ENCODE peak calls at places on chromosomes 3 and 15, in ten cellular contexts. Y is BE2C, Q is AG04450, L is SJSA1, I is kidney, D is lower lobe of right lung, G is esophagus muscularis mucosa, E is stomach, Z is retinal pigment epithelial cell, F is choroid plexus epithelial cell. S is an unnamed sample.

GRCh38 chr3:134708025-134708597 is 57.3 kb upstream of the KY start:
- DNase-seq in Q (no peak), L (peak), D (no peak), F (no peak), E (no peak), G (peak), Y (peak), I (no peak), Z (no peak), S (no peak)

GRCh38 chr3:40771112-40771511 is 246.4 kb downstream of the ZNF621 start:
- DNase-seq in E (no peak), Y (no peak), Z (no peak), F (no peak), L (no peak), D (no peak), I (no peak), G (no peak), Q (no peak), S (no peak)

GRCh38 chr3:134334901-134335280 is 39.4 kb downstream of the AMOTL2 start:
- DNase-seq in G (no peak), L (no peak), F (no peak), E (no peak), Q (no peak), I (no peak), Y (no peak), D (no peak), Z (no peak), S (no peak)

GRCh38 chr3:64329037-64329436 is 103.8 kb upstream of the PRICKLE2 start:
- DNase-seq in Q (no peak), G (peak), Y (no peak), E (no peak), L (no peak), Z (no peak), D (no peak), I (no peak), F (no peak), S (no peak)

GRCh38 chr15:34693053-34693744 is 61.6 kb downstream of the GJD2 start:
- DNase-seq in D (no peak), F (peak), Y (no peak), G (no peak), Z (no peak), L (no peak), Q (no peak), E (no peak), I (no peak), S (peak)

GRCh38 chr3:14505803-14506500 is 34.2 kb downstream of the GRIP2 start:
- DNase-seq in F (no peak), I (peak), D (no peak), Y (no peak), Q (no peak), L (no peak), E (no peak), G (no peak), Z (no peak), S (no peak)

GRCh38 chr3:123449986-123450474 is 1.1 kb upstream of the ADCY5 start:
- DNase-seq in F (no peak), D (no peak), L (no peak), G (no peak), I (peak), E (no peak), Z (no peak), Q (no peak), Y (peak), S (peak)

GRCh38 chr3:123773681-123774431 is 110.3 kb downstream of the MYLK start:
- DNase-seq in Q (peak), D (no peak), L (no peak), Y (peak), F (no peak), G (peak), I (no peak), E (no peak), Z (no peak), S (peak)

GRCh38 chr3:156360992-156361391 is 193.9 kb downstream of the SSR3 start:
- DNase-seq in F (no peak), I (no peak), Q (no peak), L (no peak), Z (no peak), E (no peak), D (no peak), G (no peak), Y (peak), S (no peak)

GRCh38 chr15:70362350-70362749 is 264.6 kb upstream of the TLE3 start:
- DNase-seq in E (no peak), D (no peak), Z (no peak), F (no peak), I (no peak), G (no peak), Y (no peak), L (no peak), Q (no peak), S (no peak)

GRCh38 chr15:94655249-94655648 is 423.9 kb downstream of the MCTP2 start:
- DNase-seq in I (no peak), Q (no peak), Z (no peak), G (peak), Y (no peak), F (no peak), L (no peak), E (no peak), D (no peak), S (no peak)

GRCh38 chr15:28919201-28919627 is 33.4 kb downstream of the APBA2 start:
- DNase-seq in Z (no peak), I (no peak), D (peak), Y (no peak), Q (no peak), E (no peak), G (no peak), F (no peak), L (no peak), S (no peak)

GRCh38 chr15:62165793-62166380 is 802 bp upstream of the C2CD4B start:
- DNase-seq in F (peak), I (no peak), D (no peak), G (no peak), Y (no peak), Q (no peak), E (no peak), Z (no peak), L (no peak), S (no peak)

GRCh38 chr15:29133321-29133720 is 136.3 kb downstream of the NSMCE3 start:
- DNase-seq in G (no peak), Z (no peak), I (peak), Q (no peak), D (no peak), E (no peak), L (no peak), Y (no peak), F (no peak), S (no peak)

GRCh38 chr3:114389156-114389555 is 95.3 kb downstream of the TIGIT start:
- DNase-seq in Y (no peak), F (no peak), Z (no peak), L (no peak), I (no peak), E (no peak), G (no peak), D (no peak), Q (no peak), S (no peak)

GRCh38 chr3:126342211-126342610 is 15.0 kb downstream of the KLF15 start:
- DNase-seq in E (no peak), L (no peak), I (peak), F (no peak), Z (no peak), Y (no peak), D (peak), Q (no peak), G (no peak), S (no peak)

GRCh38 chr3:183317886-183318845 is 65.1 kb downstream of the B3GNT5 start:
- DNase-seq in L (peak), Y (no peak), Q (no peak), G (no peak), D (no peak), E (no peak), F (peak), I (no peak), Z (no peak), S (peak)

GRCh38 chr15:51771773-51772172 is 20.4 kb downstream of the TMOD2 start:
- DNase-seq in F (no peak), Q (no peak), D (no peak), E (no peak), G (no peak), I (no peak), Y (no peak), L (no peak), Z (no peak), S (no peak)

GRCh38 chr3:99172736-99173657 is 271.5 kb upstream of the DCBLD2 start:
- DNase-seq in Q (peak), Y (peak), D (no peak), L (peak), E (peak), G (no peak), I (peak), Z (peak), F (peak), S (peak)

GRCh38 chr15:69810441-69811071 is 287.2 kb downstream of the TLE3 start:
- DNase-seq in Z (peak), F (peak), Q (no peak), G (no peak), E (no peak), L (no peak), D (no peak), I (no peak), Y (no peak), S (no peak)

GRCh38 chr15:67736810-67737209 is 88.5 kb upstream of the SKOR1 start:
- DNase-seq in I (no peak), F (no peak), G (no peak), D (no peak), Z (no peak), Y (no peak), Q (no peak), E (no peak), L (no peak), S (no peak)

GRCh38 chr15:73957276-73957675 is 31.0 kb downstream of the LOXL1 start:
- DNase-seq in E (no peak), D (no peak), L (no peak), G (no peak), F (no peak), I (peak), Z (no peak), Y (no peak), Q (no peak), S (no peak)

GRCh38 chr3:129161860-129162271 is 1.0 kb upstream of the ISY1 start:
- DNase-seq in G (no peak), Y (no peak), F (peak), D (no peak), I (no peak), L (no peak), E (no peak), Q (no peak), Z (no peak), S (peak)

GRCh38 chr15:62775932-62776331 is 266.6 kb upstream of the TPM1 start:
- DNase-seq in D (no peak), E (no peak), Y (no peak), L (no peak), F (no peak), Q (no peak), G (no peak), I (no peak), Z (no peak), S (no peak)

GRCh38 chr15:62392411-62392810 is 227.3 kb upstream of the C2CD4B start:
- DNase-seq in G (no peak), L (no peak), D (no peak), Q (no peak), F (peak), E (no peak), Z (no peak), I (no peak), Y (peak), S (peak)

GRCh38 chr15:70447927-70448698 is 315.2 kb downstream of the UACA start:
- DNase-seq in Q (no peak), L (no peak), E (peak), F (no peak), I (peak), Y (peak), Z (no peak), D (peak), G (no peak), S (peak)

GRCh38 chr3:120153294-120153693 is 59.0 kb upstream of the GSK3B start:
- DNase-seq in G (no peak), E (no peak), Z (peak), F (peak), D (no peak), I (no peak), Q (no peak), L (peak), Y (no peak), S (peak)

GRCh38 chr3:65539620-65540019 is 499.1 kb downstream of the MAGI1 start:
- DNase-seq in I (no peak), Q (no peak), F (no peak), G (no peak), E (no peak), D (no peak), Z (no peak), L (no peak), Y (no peak), S (no peak)
- H3K4me3 ChIP-seq in I (no peak), Q (no peak), F (no peak), G (no peak), E (no peak), D (no peak), Z (no peak), L (no peak), Y (no peak), S (no peak)

GRCh38 chr3:47412453-47412756 is 31.6 kb downstream of the PTPN23 start:
- DNase-seq in I (no peak), Y (no peak), E (no peak), Q (no peak), L (no peak), F (no peak), Z (no peak), G (no peak), D (no peak), S (no peak)

GRCh38 chr3:47409688-47410416 is 29.0 kb downstream of the PTPN23 start:
- DNase-seq in Y (no peak), G (no peak), Z (no peak), E (no peak), I (no peak), Q (no peak), L (no peak), F (no peak), D (no peak), S (no peak)

GRCh38 chr3:47411696-47412452 is 31.1 kb downstream of the PTPN23 start:
- DNase-seq in L (no peak), Q (no peak), D (no peak), Z (no peak), E (no peak), I (peak), Y (no peak), G (no peak), F (no peak), S (no peak)

GRCh38 chr3:47410417-47410720 is 29.5 kb downstream of the PTPN23 start:
- DNase-seq in E (no peak), I (no peak), F (no peak), D (no peak), L (no peak), Q (no peak), Z (no peak), Y (no peak), G (no peak), S (no peak)

DNA sequence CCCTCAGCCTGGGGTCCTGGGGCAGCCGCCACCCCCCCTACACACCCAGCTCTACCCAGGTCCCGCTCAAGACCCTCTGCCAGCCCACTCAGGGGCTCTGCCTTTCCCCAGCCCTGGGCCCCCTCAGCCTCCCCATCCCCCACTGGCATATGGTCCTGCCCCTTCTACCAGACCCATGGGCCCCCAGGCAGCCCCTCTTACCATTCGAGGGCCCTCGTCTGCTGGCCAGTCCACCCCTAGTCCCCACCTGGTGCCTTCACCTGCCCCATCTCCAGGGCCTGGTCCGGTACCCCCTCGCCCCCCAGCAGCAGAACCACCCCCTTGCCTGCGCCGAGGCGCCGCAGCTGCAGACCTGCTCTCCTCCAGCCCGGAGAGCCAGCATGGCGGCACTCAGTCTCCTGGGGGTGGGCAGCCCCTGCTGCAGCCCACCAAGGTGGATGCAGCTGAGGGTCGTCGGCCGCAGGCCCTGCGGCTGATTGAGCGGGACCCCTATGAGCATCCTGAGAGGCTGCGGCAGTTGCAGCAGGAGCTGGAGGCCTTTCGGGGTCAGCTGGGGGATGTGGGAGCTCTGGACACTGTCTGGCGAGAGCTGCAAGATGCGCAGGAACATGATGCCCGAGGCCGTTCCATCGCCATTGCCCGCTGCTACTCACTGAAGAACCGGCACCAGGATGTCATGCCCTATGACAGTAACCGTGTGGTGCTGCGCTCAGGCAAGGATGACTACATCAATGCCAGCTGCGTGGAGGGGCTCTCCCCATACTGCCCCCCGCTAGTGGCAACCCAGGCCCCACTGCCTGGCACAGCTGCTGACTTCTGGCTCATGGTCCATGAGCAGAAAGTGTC is 30.2 kb downstream of the PTPN23 start:
- DNase-seq in Z (no peak), F (no peak), Q (no peak), E (no peak), I (peak), G (no peak), Y (no peak), D (no peak), L (no peak), S (no peak)
- H3K4me3 ChIP-seq in Z (no peak), F (no peak), Q (no peak), E (no peak), I (no peak), G (no peak), Y (no peak), D (no peak), L (no peak), S (no peak)

DNA sequence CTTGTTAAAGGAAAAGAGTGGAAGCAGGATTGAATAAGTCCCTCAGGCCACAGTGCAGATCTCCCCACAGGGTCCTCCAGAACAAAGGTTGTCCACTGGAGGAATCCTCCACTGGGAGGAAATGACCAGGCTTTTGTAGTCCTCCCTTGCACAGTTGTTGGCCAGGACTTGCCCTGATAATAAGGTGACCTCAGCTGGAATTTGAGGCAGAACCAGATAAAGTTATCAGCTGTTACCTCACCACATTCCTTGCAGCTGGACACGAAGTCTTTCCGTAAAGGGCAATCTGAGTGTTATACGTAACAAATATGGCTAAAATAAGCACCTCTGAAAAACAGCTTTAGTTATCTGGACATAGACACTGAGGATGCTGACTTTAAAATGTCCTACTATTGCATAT is 83.5 kb upstream of the NAALADL2 start:
- DNase-seq in D (no peak), I (no peak), Q (no peak), Y (no peak), G (no peak), Z (no peak), L (no peak), E (no peak), F (peak), S (no peak)
- H3K4me3 ChIP-seq in D (no peak), I (no peak), Q (no peak), Y (no peak), G (no peak), Z (no peak), L (no peak), E (no peak), F (no peak), S (no peak)

DNA sequence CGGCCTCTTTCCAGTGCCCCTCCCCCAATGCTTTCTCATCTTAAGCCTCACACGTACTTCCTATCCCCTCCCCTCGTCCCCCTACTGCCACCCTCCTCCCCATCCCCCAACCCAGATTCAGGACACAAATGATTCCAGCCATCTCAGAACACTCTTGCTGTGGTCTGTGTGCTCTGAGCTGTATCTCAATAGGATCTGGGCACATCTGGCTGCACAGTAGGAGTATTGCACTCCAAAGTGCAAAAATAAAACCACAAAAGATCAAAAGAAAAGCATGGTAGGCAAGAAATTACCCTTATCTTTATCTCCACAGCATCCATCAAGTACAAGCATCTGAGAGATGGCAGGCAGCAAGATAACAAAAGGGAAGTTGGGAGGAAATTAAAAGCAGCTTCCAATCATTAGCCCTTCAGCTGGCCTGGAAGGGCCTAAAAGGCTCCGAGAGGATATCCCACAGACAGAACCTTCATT is 352.6 kb upstream of the SEMA6D start:
- DNase-seq in F (peak), G (no peak), I (no peak), Y (no peak), L (no peak), D (no peak), E (no peak), Q (no peak), Z (no peak), S (no peak)
- H3K4me3 ChIP-seq in F (no peak), G (no peak), I (no peak), Y (no peak), L (no peak), D (no peak), E (no peak), Q (no peak), Z (no peak), S (no peak)

GRCh38 chr3:60076307-60076706 is 1026.5 kb upstream of the CFAP20DC start:
- DNase-seq in D (no peak), F (no peak), G (no peak), Y (no peak), Q (no peak), L (no peak), I (no peak), Z (no peak), E (no peak), S (no peak)

GRCh38 chr3:60080648-60081047 is 1030.8 kb upstream of the CFAP20DC start:
- DNase-seq in Y (no peak), F (no peak), G (no peak), I (no peak), L (no peak), D (no peak), Z (no peak), Q (no peak), E (no peak), S (no peak)

GRCh38 chr3:60079076-60079475 is 1029.3 kb upstream of the CFAP20DC start:
- DNase-seq in L (no peak), Z (no peak), I (no peak), G (no peak), Y (no peak), Q (no peak), D (no peak), F (no peak), E (no peak), S (no peak)

GRCh38 chr3:60085649-60086048 is 1035.8 kb upstream of the CFAP20DC start:
- DNase-seq in D (no peak), Q (no peak), F (no peak), G (no peak), Z (no peak), Y (no peak), I (no peak), E (no peak), L (no peak), S (no peak)

GRCh38 chr3:60081381-60082095 is 1031.7 kb upstream of the CFAP20DC start:
- DNase-seq in I (no peak), E (no peak), Z (no peak), Y (no peak), L (no peak), D (no peak), G (no peak), F (no peak), Q (no peak), S (no peak)
- H3K4me3 ChIP-seq in I (no peak), E (no peak), Z (no peak), Y (no peak), L (no peak), D (no peak), G (no peak), F (no peak), Q (no peak), S (no peak)

GRCh38 chr3:46138571-46138970 is 69.5 kb downstream of the CCR1 start:
- DNase-seq in E (no peak), Z (no peak), Q (no peak), I (no peak), D (no peak), Y (no peak), F (no peak), L (no peak), G (no peak), S (no peak)

GRCh38 chr3:46145147-46145546 is 63.0 kb downstream of the CCR1 start:
- DNase-seq in L (no peak), I (no peak), Q (no peak), Z (no peak), E (no peak), F (no peak), G (no peak), D (no peak), Y (no peak), S (no peak)

GRCh38 chr3:46146021-46146420 is 62.1 kb downstream of the CCR1 start:
- DNase-seq in Y (no peak), E (no peak), L (no peak), D (no peak), Q (no peak), I (no peak), G (no peak), Z (no peak), F (no peak), S (no peak)

GRCh38 chr3:46143951-46144473 is 64.1 kb downstream of the CCR1 start:
- DNase-seq in I (no peak), Q (no peak), G (no peak), Y (no peak), E (no peak), L (no peak), F (no peak), D (peak), Z (no peak), S (no peak)

GRCh38 chr3:46141807-46142206 is 66.3 kb downstream of the CCR1 start:
- DNase-seq in Z (no peak), Q (no peak), G (no peak), L (no peak), I (no peak), E (no peak), Y (no peak), F (no peak), D (no peak), S (no peak)
- H3K4me3 ChIP-seq in Z (no peak), Q (no peak), G (no peak), L (no peak), I (no peak), E (no peak), Y (no peak), F (no peak), D (no peak), S (no peak)

GRCh38 chr15:48149858-48150257 is 28.2 kb downstream of the MYEF2 start:
- DNase-seq in F (peak), G (no peak), E (no peak), L (peak), Z (no peak), D (no peak), Y (no peak), I (no peak), Q (peak), S (peak)
- H3K4me3 ChIP-seq in F (no peak), G (no peak), E (no peak), L (no peak), Z (no peak), D (no peak), Y (no peak), I (no peak), Q (no peak), S (no peak)

S was measured in foreskin fibroblast.